ENCODE peak calls at places on chromosomes 2 and 18, in seven cellular contexts. N, Y, A, H, F, B and Q are unnamed samples. For H3K4me1, the result is how much of the 10 kb centered on the place peaks cover.

GRCh38 chr2:106886916-106887758 is 1.2 kb upstream of the ST6GAL2 start:
- DNase-seq in N (peak), Y (no peak), A (peak), H (no peak), F (peak), B (no peak), Q (no peak)

GRCh38 chr2:171210864-171211431 is 50.3 kb upstream of the TLK1 start:
- DNase-seq in N (no peak), Y (no peak), A (no peak), H (no peak), F (peak), B (no peak), Q (no peak)

GRCh38 chr2:169999041-169999440 is 171.8 kb downstream of the UBR3 start:
- DNase-seq in N (no peak), Y (no peak), A (no peak), H (no peak), F (no peak), B (no peak), Q (no peak)

GRCh38 chr2:60262178-60262577 is 291.3 kb downstream of the BCL11A start:
- DNase-seq in N (no peak), Y (no peak), A (no peak), H (no peak), F (no peak), B (no peak), Q (no peak)

GRCh38 chr2:97754690-97755346 is 41.4 kb downstream of the ZAP70 start:
- DNase-seq in N (no peak), Y (no peak), A (no peak), H (no peak), F (no peak), B (no peak), Q (no peak)

GRCh38 chr2:42614838-42615237 is 46.4 kb downstream of the MTA3 start:
- DNase-seq in N (peak), Y (peak), A (no peak), H (no peak), F (no peak), B (no peak), Q (no peak)

GRCh38 chr2:176072292-176072669 is 11.5 kb downstream of the EVX2 start:
- DNase-seq in N (no peak), Y (no peak), A (no peak), H (no peak), F (no peak), B (no peak), Q (no peak)

GRCh38 chr2:178418426-178418825 is 32.5 kb downstream of the PRKRA start:
- DNase-seq in N (no peak), Y (no peak), A (no peak), H (no peak), F (no peak), B (no peak), Q (no peak)

GRCh38 chr18:42617086-42617725 is 498.3 kb downstream of the RIT2 start:
- DNase-seq in N (no peak), Y (no peak), A (no peak), H (no peak), F (no peak), B (no peak), Q (no peak)

GRCh38 chr2:169670215-169670651 is 24.0 kb downstream of the CFAP210 start:
- DNase-seq in N (no peak), Y (peak), A (no peak), H (no peak), F (no peak), B (no peak), Q (no peak)

GRCh38 chr2:144836635-144837350 is 316.9 kb upstream of the ZEB2 start:
- DNase-seq in N (no peak), Y (no peak), A (no peak), H (no peak), F (no peak), B (no peak), Q (no peak)

GRCh38 chr18:24979223-24979622 is 372.7 kb downstream of the ZNF521 start:
- DNase-seq in N (no peak), Y (no peak), A (no peak), H (no peak), F (no peak), B (no peak), Q (no peak)

GRCh38 chr2:239230318-239231052 is 170.3 kb downstream of the HDAC4 start:
- DNase-seq in N (no peak), Y (no peak), A (no peak), H (peak), F (no peak), B (no peak), Q (peak)

DNA sequence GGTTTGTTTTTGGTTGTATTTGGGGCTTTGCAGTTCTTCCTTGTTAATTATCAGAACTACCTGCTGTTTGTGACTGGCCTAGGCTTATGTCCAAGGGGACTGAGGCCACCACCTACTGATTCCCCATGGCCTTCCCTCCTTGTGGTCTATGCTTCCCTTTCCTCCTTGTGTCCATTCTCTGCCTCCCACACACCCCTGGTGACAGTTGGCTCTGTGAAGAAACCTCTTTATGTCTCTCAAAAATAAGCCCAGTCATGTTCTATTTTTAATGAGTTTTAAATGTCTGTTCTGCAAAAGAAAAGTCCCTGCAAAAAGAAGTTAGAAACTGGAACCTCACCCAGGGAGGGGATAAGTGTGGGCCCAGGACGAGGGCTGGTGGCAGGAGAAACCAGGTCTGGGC is 105.0 kb downstream of the SMC6 start:
- DNase-seq in N (no peak), Y (no peak), A (no peak), H (no peak), F (no peak), B (no peak), Q (no peak)
- H3K4me1 ChIP-seq in N (under half), Y (under half), A (under half), H (under half), F (under half), B (under half), Q (under half)

DNA sequence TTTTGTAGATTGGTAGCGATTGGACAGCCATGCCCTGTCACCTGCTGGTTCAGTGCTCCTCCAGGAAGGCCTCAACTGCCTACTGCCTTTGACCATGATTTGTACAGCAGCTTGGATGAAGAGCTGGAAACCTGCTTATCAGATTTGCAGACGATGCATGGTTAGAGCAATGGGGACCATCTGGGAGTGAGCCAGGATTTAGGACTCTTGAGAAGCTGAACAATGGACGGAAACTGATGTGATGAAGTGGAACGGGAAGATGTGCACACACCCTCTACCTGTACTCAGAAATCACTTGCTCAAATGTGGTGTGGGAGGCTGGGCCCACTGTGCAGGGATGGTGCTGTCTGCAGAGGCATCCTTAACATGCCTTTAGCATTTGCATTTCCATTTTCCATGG is 57.2 kb downstream of the NCK2 start:
- DNase-seq in N (no peak), Y (no peak), A (no peak), H (no peak), F (no peak), B (no peak), Q (no peak)
- H3K4me3 ChIP-seq in N (no peak), Y (no peak), A (no peak), H (no peak), F (no peak), B (no peak), Q (no peak)

DNA sequence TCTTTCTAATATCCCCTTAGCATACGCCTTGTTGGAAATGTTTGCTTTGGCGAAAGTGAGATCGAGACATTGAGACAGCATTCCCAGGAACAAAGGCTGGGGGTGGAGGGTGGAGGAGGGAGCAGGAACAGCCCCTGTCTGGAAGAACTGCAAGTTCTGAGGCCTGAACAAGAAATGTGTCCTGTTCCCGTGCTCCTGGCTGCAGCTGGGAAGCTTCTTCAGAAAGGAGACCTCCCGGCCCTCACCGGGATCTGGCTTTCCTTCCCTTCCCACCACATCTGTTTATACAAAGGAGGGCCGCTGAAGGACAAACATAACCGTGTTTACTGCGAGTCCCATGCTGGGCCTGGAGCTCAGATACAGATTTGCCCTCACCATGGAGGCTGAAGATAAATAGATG is 35.9 kb downstream of the AFF3 start:
- DNase-seq in N (peak), Y (no peak), A (peak), H (peak), F (peak), B (no peak), Q (no peak)
- TF ChIP-seq POLR2AphosphoS5 in N (peak), Y (no peak), A (no peak), H (peak), F (peak), B (no peak), Q (no peak)

GRCh38 chr2:225011585-225011984 is 30.7 kb downstream of the DOCK10 start:
- DNase-seq in N (no peak), Y (no peak), A (no peak), H (no peak), F (no peak), B (no peak), Q (no peak)
- H3K4me1 ChIP-seq in N (under half), Y (under half), A (under half), H (under half), F (under half), B (under half), Q (under half)

GRCh38 chr2:96531872-96532505 is 4.6 kb upstream of the ARID5A start:
- DNase-seq in N (peak), Y (no peak), A (peak), H (peak), F (peak), B (peak), Q (peak)

GRCh38 chr2:96530144-96530430 is 6.5 kb upstream of the ARID5A start:
- DNase-seq in N (no peak), Y (no peak), A (no peak), H (no peak), F (no peak), B (no peak), Q (no peak)

GRCh38 chr2:96532641-96533291 is 3.8 kb upstream of the ARID5A start:
- DNase-seq in N (no peak), Y (no peak), A (no peak), H (no peak), F (no peak), B (no peak), Q (no peak)

GRCh38 chr2:96530474-96531357 is 5.8 kb upstream of the ARID5A start:
- DNase-seq in N (no peak), Y (no peak), A (no peak), H (no peak), F (no peak), B (no peak), Q (no peak)

DNA sequence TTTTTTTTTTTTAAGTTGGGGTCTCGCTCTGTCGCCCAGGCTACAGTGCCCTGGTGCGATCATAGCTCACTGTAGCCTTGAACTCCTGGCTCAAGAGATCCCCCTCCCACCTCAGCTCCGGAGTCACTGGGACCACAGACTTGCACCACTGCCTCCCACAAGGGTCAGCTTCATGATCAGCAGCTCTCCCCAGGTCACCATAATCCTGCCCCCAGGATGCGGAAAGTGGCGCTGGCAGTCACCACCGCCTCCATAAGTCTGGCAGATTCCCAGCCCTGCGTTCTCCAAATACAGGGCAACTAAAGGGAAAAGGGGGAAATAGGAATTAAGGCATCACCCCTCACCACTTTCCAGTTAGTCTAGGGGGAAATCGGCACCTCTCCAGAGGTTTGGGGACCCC is 5.2 kb upstream of the ARID5A start:
- DNase-seq in N (no peak), Y (no peak), A (no peak), H (no peak), F (no peak), B (no peak), Q (no peak)
- H3K4me3 ChIP-seq in N (peak), Y (no peak), A (peak), H (no peak), F (no peak), B (peak), Q (peak)

DNA sequence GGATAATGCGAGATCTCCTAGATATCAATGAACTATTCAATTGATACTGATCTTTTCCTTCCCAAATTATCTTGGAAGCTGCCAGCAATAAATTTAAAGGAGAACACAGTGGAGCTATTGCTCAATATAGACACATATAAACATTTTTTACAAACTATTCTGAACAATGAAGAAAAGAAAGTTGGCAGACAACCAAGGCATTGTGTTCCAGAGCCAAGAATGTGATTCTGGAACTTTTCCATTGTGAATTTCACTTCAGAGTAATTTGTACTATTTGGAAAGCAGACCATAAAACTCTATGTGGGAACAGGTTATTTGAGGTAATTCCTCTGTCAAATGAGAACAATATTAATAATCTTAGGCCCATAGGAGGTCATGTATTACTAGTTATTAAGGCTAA is 588.2 kb downstream of the IRS1 start:
- DNase-seq in N (no peak), Y (no peak), A (no peak), H (no peak), F (peak), B (no peak), Q (no peak)
- TF ChIP-seq POLR2AphosphoS5 in N (no peak), Y (no peak), A (no peak), H (no peak), F (peak), B (no peak), Q (no peak)